ENCODE peak calls at places on chromosomes 12 and 14, in eight cellular contexts. Z is A549, J is suprapubic skin, B is gastrocnemius medialis, U is transverse colon, A is sigmoid colon, K is IMR-90, R is tibial nerve. G is an unnamed sample.

GRCh38 chr12:10140001-10140400 is 10.0 kb upstream of the CLEC7A start:
- DNase-seq in Z (peak; percentile 79), J (no peak), B (no peak), U (no peak), A (no peak), K (peak; percentile 70), R (no peak), G (peak; percentile 40)

GRCh38 chr12:13889913-13890312 is 91.5 kb downstream of the GRIN2B start:
- DNase-seq in Z (peak; percentile 23), J (no peak), B (no peak), U (no peak), A (no peak), K (no peak), R (no peak), G (no peak)

GRCh38 chr14:29911815-29912214 is 15.8 kb downstream of the PRKD1 start:
- DNase-seq in Z (no peak), J (no peak), B (no peak), U (no peak), A (no peak), K (no peak), R (no peak), G (no peak)

GRCh38 chr14:26765768-26766550 is 168.1 kb upstream of the NOVA1 start:
- DNase-seq in Z (peak; percentile 81), J (no peak), B (peak; percentile 7), U (peak; percentile 10), A (peak; percentile 72), K (peak; percentile 69), R (peak; percentile 27), G (no peak)

GRCh38 chr14:91317381-91318313 is 73.1 kb upstream of the GPR68 start:
- DNase-seq in Z (no peak), J (peak; percentile 82), B (no peak), U (peak; percentile 87), A (peak; percentile 72), K (no peak), R (no peak), G (peak; percentile 49)

GRCh38 chr12:94560416-94561221 is 89.7 kb downstream of the TMCC3 start:
- DNase-seq in Z (no peak), J (no peak), B (no peak), U (peak; percentile 61), A (no peak), K (peak; percentile 53), R (no peak), G (peak; percentile 63)

GRCh38 chr12:75208851-75209781 is 523 bp downstream of the KCNC2 start:
- DNase-seq in Z (peak; percentile 9), J (no peak), B (no peak), U (no peak), A (no peak), K (peak; percentile 18), R (no peak), G (peak; percentile 23)

GRCh38 chr12:6817662-6818157 is 3.9 kb upstream of the GPR162 start:
- DNase-seq in Z (no peak), J (no peak), B (no peak), U (no peak), A (no peak), K (no peak), R (no peak), G (no peak)

GRCh38 chr12:98968896-98969295 is 323.8 kb downstream of the APAF1 start:
- DNase-seq in Z (no peak), J (no peak), B (no peak), U (no peak), A (peak; percentile 63), K (no peak), R (no peak), G (no peak)

GRCh38 chr12:52321433-52321832 is 235 bp upstream of the KRT83 start:
- DNase-seq in Z (no peak), J (peak; percentile 55), B (no peak), U (no peak), A (no peak), K (no peak), R (no peak), G (no peak)

GRCh38 chr12:57106021-57106708 is 5.0 kb downstream of the STAT6 start:
- DNase-seq in Z (no peak), J (peak; percentile 55), B (no peak), U (no peak), A (no peak), K (no peak), R (no peak), G (no peak)

GRCh38 chr12:86496595-86496994 is 240.4 kb upstream of the MGAT4C start:
- DNase-seq in Z (no peak), J (no peak), B (no peak), U (no peak), A (no peak), K (no peak), R (no peak), G (no peak)

GRCh38 chr14:45112886-45113772 is 21.2 kb downstream of the FKBP3 start:
- DNase-seq in Z (peak; percentile 77), J (no peak), B (no peak), U (no peak), A (no peak), K (peak; percentile 62), R (no peak), G (no peak)

GRCh38 chr14:55446127-55446736 is 5.8 kb upstream of the TBPL2 start:
- DNase-seq in Z (peak; percentile 80), J (no peak), B (peak; percentile 14), U (peak; percentile 60), A (peak; percentile 63), K (peak; percentile 86), R (no peak), G (peak; percentile 86)

GRCh38 chr12:92438641-92439396 is 264.0 kb upstream of the PLEKHG7 start:
- DNase-seq in Z (no peak), J (no peak), B (no peak), U (no peak), A (no peak), K (no peak), R (no peak), G (no peak)

GRCh38 chr12:18345021-18345735 is 83.9 kb downstream of the PIK3C2G start:
- DNase-seq in Z (no peak), J (no peak), B (no peak), U (no peak), A (no peak), K (no peak), R (no peak), G (no peak)

GRCh38 chr14:67077914-67078313 is 111.3 kb upstream of the GARIN2 start:
- DNase-seq in Z (no peak), J (no peak), B (no peak), U (no peak), A (no peak), K (peak; percentile 11), R (no peak), G (no peak)

DNA sequence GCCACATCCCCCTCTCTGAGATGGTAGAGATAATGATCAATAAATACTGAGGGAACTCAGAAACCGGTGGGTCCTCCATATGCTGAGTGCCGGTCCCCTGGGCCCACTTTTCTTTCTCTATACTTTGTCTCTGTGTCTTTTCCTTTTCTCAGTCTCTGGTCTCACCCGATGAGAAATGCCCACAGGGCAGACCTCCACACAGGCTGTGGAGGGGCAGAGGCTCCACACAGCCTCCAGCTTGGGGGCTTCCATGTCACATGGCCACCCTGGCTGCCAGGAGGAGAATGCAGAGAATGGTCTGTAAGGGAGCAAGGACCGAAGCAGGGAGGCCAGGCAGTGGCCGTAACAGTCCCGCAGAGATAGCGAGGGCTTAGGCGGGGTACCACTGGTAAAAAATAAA is 105.9 kb downstream of the NTF3 start:
- DNase-seq in Z (no peak), J (no peak), B (no peak), U (no peak), A (no peak), K (no peak), R (no peak), G (no peak)
- TF ChIP-seq POLR2A in Z (no peak), J (no peak), B (no peak), U (no peak), A (no peak), K (no peak), R (no peak), G (no peak)

DNA sequence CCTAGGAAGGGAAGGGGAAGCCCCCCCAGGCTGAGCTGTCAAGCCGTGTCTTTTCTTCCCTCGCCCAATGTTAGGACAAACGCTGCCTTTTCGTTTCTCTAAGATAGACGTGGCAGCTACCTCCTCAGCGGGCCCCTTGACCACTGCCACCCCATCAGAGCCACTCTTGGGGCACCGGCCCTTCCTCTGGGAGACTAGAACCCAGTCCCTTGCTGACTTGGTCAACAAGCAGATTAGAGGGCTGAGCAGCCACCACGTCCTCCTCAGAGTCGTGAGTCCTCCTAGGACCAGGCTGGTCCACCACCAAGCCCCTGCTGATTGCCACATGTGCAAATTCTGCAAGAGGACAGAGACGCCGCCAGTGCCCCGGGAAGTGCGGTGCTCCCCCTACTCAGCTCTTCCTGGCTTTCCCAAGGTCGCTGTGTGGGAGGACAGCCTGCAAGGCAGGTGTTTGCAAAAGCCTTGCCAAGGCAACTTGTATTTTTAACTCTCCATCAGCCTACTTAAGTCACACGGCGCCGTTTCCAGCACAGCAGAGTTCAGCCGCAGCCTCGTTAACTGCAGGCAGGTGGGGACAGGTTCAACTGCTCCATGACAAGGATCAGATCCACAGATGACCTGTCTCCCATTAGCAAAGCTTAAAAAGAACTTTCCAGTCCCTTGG is 65.7 kb downstream of the TESC start:
- DNase-seq in Z (no peak), J (peak; percentile 51), B (no peak), U (no peak), A (peak; percentile 64), K (no peak), R (no peak), G (no peak)
- TF ChIP-seq POLR2A in Z (no peak), J (no peak), B (no peak), U (no peak), A (no peak), K (no peak), R (no peak), G (no peak)

DNA sequence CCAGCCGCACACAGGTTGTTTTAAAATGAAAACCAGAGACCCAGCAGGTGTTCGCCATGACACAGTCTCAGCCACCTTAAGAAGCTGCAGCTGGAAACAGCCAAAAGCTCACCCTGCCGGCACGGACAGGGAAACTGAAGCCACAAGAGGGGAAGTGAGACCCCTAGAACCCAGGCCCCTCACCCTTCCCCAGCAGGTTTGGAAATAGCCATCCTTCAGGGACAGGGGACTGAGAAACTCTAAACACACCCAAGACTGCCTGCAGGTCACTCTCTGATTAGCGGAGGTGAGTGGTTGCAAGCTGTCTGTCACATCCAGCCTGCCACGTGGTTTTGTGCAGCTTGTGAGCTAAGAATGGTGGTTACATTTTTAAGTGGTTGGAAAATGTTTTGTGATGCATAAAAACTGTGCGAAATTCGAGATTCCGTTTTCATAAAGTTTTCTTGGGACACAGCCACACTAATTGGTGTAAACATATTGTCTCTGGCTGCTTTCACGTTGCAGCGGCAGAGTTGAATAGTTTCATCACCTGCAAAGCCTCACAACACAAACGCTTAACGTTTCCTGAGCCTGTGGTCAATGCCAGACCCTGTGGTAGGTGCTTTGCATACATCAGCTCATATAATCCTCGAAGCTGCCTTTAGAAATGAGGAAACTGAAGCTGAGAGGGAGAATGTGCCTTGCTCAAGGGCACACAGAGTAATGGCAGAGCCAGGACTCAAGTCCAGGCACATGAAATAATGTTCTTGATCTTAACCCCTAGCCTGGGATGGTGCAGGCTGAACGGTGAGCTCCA is 1.7 kb upstream of the SELPLG start:
- DNase-seq in Z (no peak), J (peak; percentile 32), B (no peak), U (peak; percentile 71), A (no peak), K (peak; percentile 41), R (no peak), G (no peak)
- TF ChIP-seq POLR2A in Z (no peak), J (no peak), B (no peak), U (peak; percentile 59), A (no peak), K (no peak), R (no peak), G (no peak)

DNA sequence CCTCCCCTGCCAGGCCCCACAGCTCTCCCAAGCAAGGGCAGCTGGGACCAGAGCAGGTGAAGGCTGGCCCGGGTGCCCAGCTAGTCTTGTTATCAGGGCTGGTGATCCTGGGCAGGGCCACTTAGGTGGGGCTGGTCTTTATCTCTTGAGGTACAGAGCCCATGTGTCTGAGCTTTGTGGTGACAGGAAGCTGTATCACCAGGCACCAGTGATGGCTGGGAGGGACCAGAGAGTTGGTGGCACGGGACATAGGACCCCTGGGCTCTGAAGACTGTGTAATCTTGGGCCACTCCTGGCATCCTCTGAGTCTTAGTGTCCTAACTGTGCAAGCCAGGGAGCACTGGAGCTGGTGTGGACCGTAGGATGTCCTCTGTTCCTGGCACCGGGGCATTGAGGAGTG is 12.8 kb upstream of the HPD start:
- DNase-seq in Z (no peak), J (no peak), B (no peak), U (no peak), A (no peak), K (no peak), R (no peak), G (no peak)
- TF ChIP-seq POLR2A in Z (no peak), J (no peak), B (no peak), U (no peak), A (no peak), K (no peak), R (no peak), G (no peak)